ENCODE peak calls at places on chromosomes 11 and 22, in seven cellular contexts. W, N, V, H, S, I and C are unnamed samples.

GRCh38 chr22:37012956-37013355 is 6.3 kb downstream of the TST start:
- DNase-seq in W (no peak), N (no peak), V (no peak), H (no peak), S (no peak), I (no peak), C (no peak)

GRCh38 chr11:884578-885070 is 26.0 kb downstream of the CHID1 start:
- DNase-seq in W (no peak), N (no peak), V (no peak), H (no peak), S (no peak), I (no peak), C (no peak)

GRCh38 chr11:38278457-38279141 is 1680.6 kb upstream of the RAG2 start:
- DNase-seq in W (no peak), N (no peak), V (no peak), H (no peak), S (peak; percentile 70), I (no peak), C (no peak)

GRCh38 chr11:16312242-16312641 is 44.1 kb downstream of the SOX6 start:
- DNase-seq in W (no peak), N (no peak), V (no peak), H (no peak), S (no peak), I (no peak), C (no peak)

GRCh38 chr11:85619497-85619896 is 7.6 kb downstream of the DLG2 start:
- DNase-seq in W (no peak), N (peak; percentile 15), V (no peak), H (no peak), S (no peak), I (no peak), C (no peak)

GRCh38 chr22:47837703-47838102 is 1075.3 kb downstream of the TBC1D22A start:
- DNase-seq in W (no peak), N (peak; percentile 8), V (peak; percentile 7), H (no peak), S (no peak), I (no peak), C (no peak)

GRCh38 chr11:72930011-72930410 is 115.8 kb downstream of the ATG16L2 start:
- DNase-seq in W (no peak), N (peak; percentile 33), V (no peak), H (peak; percentile 66), S (no peak), I (no peak), C (no peak)

GRCh38 chr11:45193695-45194094 is 47.3 kb downstream of the PRDM11 start:
- DNase-seq in W (peak; percentile 65), N (no peak), V (no peak), H (no peak), S (peak; percentile 66), I (no peak), C (no peak)

GRCh38 chr22:20771918-20772625 is 1.8 kb upstream of the SERPIND1 start:
- DNase-seq in W (no peak), N (no peak), V (no peak), H (peak; percentile 41), S (peak; percentile 32), I (no peak), C (no peak)

GRCh38 chr22:30245985-30246901 is at the start of gene LIF:
- DNase-seq in W (peak; percentile 52), N (peak; percentile 38), V (no peak), H (peak; percentile 73), S (no peak), I (no peak), C (peak; percentile 53)

GRCh38 chr11:68575025-68575665 is 109.2 kb upstream of the GAL start:
- DNase-seq in W (no peak), N (no peak), V (no peak), H (no peak), S (no peak), I (no peak), C (no peak)

GRCh38 chr11:117175104-117175503 is 3.4 kb upstream of the SIDT2 start:
- DNase-seq in W (no peak), N (no peak), V (no peak), H (no peak), S (no peak), I (no peak), C (no peak)